ENCODE peak calls at places on chromosome 11, in ten cellular contexts. I is astrocyte of the hippocampus; Y is CD14-positive monocyte; U is naive B cell; H is frontal cortex; B is PC-9; Z is C1 segment of cervical spinal cord; Q is myocyte; X is naive thymus-derived CD4-positive, alpha-beta T cell; F is activated T-helper 9 cell treated with anti-CD3 and anti-CD28 coated beads, Interleukin-2, amount 50 U/mL, for 16 hours. G is an unnamed sample.

GRCh38 chr11:34775417-34775888 is 140.7 kb downstream of the APIP start:
- DNase-seq in B (no peak), U (no peak), Q (no peak), Z (no peak), Y (no peak), F (no peak), I (no peak), H (no peak), X (no peak), G (no peak)

GRCh38 chr11:34269031-34269430 is 88.8 kb downstream of the ABTB2 start:
- DNase-seq in I (peak), Q (peak), X (no peak), U (no peak), F (no peak), Y (no peak), H (no peak), B (no peak), Z (no peak), G (no peak)

GRCh38 chr11:64971421-64972233 is at the start of gene MAJIN:
- DNase-seq in U (peak), F (peak), Z (peak), B (peak), H (peak), X (peak), I (peak), Q (no peak), Y (peak), G (no peak)

GRCh38 chr11:92993004-92993403 is 23.6 kb downstream of the MTNR1B start:
- DNase-seq in X (no peak), Q (no peak), I (no peak), Y (no peak), H (no peak), F (no peak), B (no peak), Z (no peak), U (no peak), G (no peak)

GRCh38 chr11:80383655-80384054 is 942.8 kb upstream of the TENM4 start:
- DNase-seq in Q (no peak), Y (no peak), H (no peak), I (no peak), U (no peak), F (no peak), X (no peak), B (no peak), Z (no peak), G (no peak)

GRCh38 chr11:116851631-116852030 is 14.2 kb upstream of the APOA1 start:
- DNase-seq in U (peak), Y (no peak), F (peak), I (no peak), H (no peak), Q (no peak), B (no peak), X (peak), Z (peak), G (no peak)

GRCh38 chr11:44766112-44766971 is 39.6 kb downstream of the TSPAN18 start:
- DNase-seq in Z (no peak), B (no peak), U (no peak), F (no peak), I (peak), Q (peak), H (no peak), Y (no peak), X (no peak), G (no peak)

GRCh38 chr11:32259641-32260081 is 168.8 kb downstream of the RCN1 start:
- DNase-seq in Z (no peak), X (no peak), H (no peak), F (no peak), I (peak), Q (peak), U (no peak), B (peak), Y (no peak), G (no peak)

GRCh38 chr11:108679045-108679444 is 14.2 kb downstream of the DDX10 start:
- DNase-seq in B (peak), F (no peak), U (no peak), Q (no peak), I (no peak), Z (no peak), Y (no peak), X (no peak), H (no peak), G (no peak)

GRCh38 chr11:129192150-129192549 is at the start of gene ARHGAP32:
- DNase-seq in B (peak), F (no peak), Y (no peak), X (peak), H (no peak), I (no peak), Z (no peak), U (no peak), Q (no peak), G (peak)

GRCh38 chr11:131864205-131864604 is 493.8 kb downstream of the NTM start:
- DNase-seq in B (no peak), H (no peak), I (no peak), F (no peak), Y (no peak), U (no peak), Z (no peak), X (no peak), Q (no peak), G (no peak)

GRCh38 chr11:123054301-123055065 is 7.5 kb downstream of the HSPA8 start:
- DNase-seq in U (peak), H (peak), I (peak), F (no peak), Q (peak), Y (no peak), Z (no peak), X (peak), B (peak), G (peak)

GRCh38 chr11:60982184-60982583 is 10.7 kb downstream of the CD6 start:
- DNase-seq in Q (no peak), I (no peak), F (no peak), Z (no peak), H (no peak), Y (no peak), U (no peak), X (no peak), B (no peak), G (no peak)

GRCh38 chr11:67416416-67417335 is 1.2 kb downstream of the CARNS1 start:
- DNase-seq in U (peak), Q (peak), F (no peak), B (no peak), Y (no peak), X (peak), I (peak), H (no peak), Z (no peak), G (no peak)

GRCh38 chr11:117641008-117641915 is 155.8 kb downstream of the DSCAML1 start:
- DNase-seq in H (peak), X (no peak), I (no peak), U (no peak), B (no peak), Y (no peak), Z (peak), F (no peak), Q (no peak), G (no peak)

GRCh38 chr11:99366476-99366992 is 345.8 kb downstream of the CNTN5 start:
- DNase-seq in B (no peak), F (no peak), Y (no peak), Z (no peak), I (no peak), X (no peak), H (no peak), U (no peak), Q (no peak), G (no peak)

GRCh38 chr11:130872961-130873360 is 43.3 kb downstream of the SNX19 start:
- DNase-seq in Y (no peak), I (peak), F (no peak), Q (peak), X (no peak), U (no peak), Z (no peak), H (no peak), B (no peak), G (no peak)

GRCh38 chr11:63854696-63855095 is 15.8 kb downstream of the MARK2 start:
- DNase-seq in I (no peak), X (no peak), Z (no peak), B (no peak), H (no peak), Q (no peak), Y (no peak), F (no peak), U (no peak), G (no peak)

GRCh38 chr11:126891556-126892217 is 108.9 kb downstream of the KIRREL3 start:
- DNase-seq in H (no peak), Y (no peak), Q (no peak), X (no peak), I (peak), U (no peak), B (no peak), F (no peak), Z (no peak), G (no peak)

GRCh38 chr11:48052183-48053040 is 72.1 kb downstream of the PTPRJ start:
- DNase-seq in Z (no peak), Q (no peak), X (no peak), H (no peak), U (no peak), I (peak), F (no peak), B (peak), Y (no peak), G (peak)

GRCh38 chr11:830295-831131 is 2.2 kb upstream of the CD151 start:
- DNase-seq in Z (no peak), F (no peak), U (peak), B (no peak), Y (peak), I (peak), X (no peak), H (peak), Q (no peak), G (no peak)

GRCh38 chr11:23278121-23278520 is 417.8 kb upstream of the CCDC179 start:
- DNase-seq in Z (no peak), X (no peak), U (no peak), Y (no peak), I (no peak), F (no peak), B (no peak), H (no peak), Q (no peak), G (no peak)

GRCh38 chr11:125505518-125505917 is 9.5 kb upstream of the FEZ1 start:
- DNase-seq in Q (no peak), I (no peak), H (no peak), Z (no peak), B (no peak), U (no peak), F (no peak), X (no peak), Y (no peak), G (no peak)